ENCODE peak calls at places on chromosomes 7 and 10, in ten cellular contexts. One of them, this sample, is unnamed.

GRCh38 chr7:149773446-149774236 is at the start of gene ZNF467:
- DNase-seq in right atrium auricular region: peak; percentile 64
- DNase-seq in transverse colon: peak; percentile 70
- DNase-seq in heart right ventricle: peak; percentile 83
- DNase-seq in IMR-90: no peak
- DNase-seq in right cardiac atrium: peak; percentile 92
- DNase-seq in neural progenitor cell: peak; percentile 52
- DNase-seq in dorsolateral prefrontal cortex: no peak
- DNase-seq in cardiac muscle cell: peak; percentile 87
- DNase-seq in ovary: peak; percentile 85
- DNase-seq in this sample: no peak

GRCh38 chr7:77349141-77349540 is 67.0 kb downstream of the GSAP start:
- DNase-seq in ovary: no peak
- DNase-seq in neural progenitor cell: no peak
- DNase-seq in transverse colon: no peak
- DNase-seq in IMR-90: peak; percentile 46
- DNase-seq in heart right ventricle: no peak
- DNase-seq in dorsolateral prefrontal cortex: no peak
- DNase-seq in right atrium auricular region: no peak
- DNase-seq in right cardiac atrium: no peak
- DNase-seq in cardiac muscle cell: peak; percentile 60
- DNase-seq in this sample: no peak

GRCh38 chr7:30929686-30930085 is 18.0 kb downstream of the AQP1 start:
- DNase-seq in heart right ventricle: no peak
- DNase-seq in dorsolateral prefrontal cortex: no peak
- DNase-seq in cardiac muscle cell: no peak
- DNase-seq in right cardiac atrium: no peak
- DNase-seq in neural progenitor cell: no peak
- DNase-seq in IMR-90: no peak
- DNase-seq in right atrium auricular region: no peak
- DNase-seq in transverse colon: no peak
- DNase-seq in ovary: peak; percentile 20
- DNase-seq in this sample: no peak

GRCh38 chr10:13526952-13527863 is 1.6 kb downstream of the BEND7 start:
- DNase-seq in IMR-90: peak; percentile 72
- DNase-seq in right atrium auricular region: no peak
- DNase-seq in cardiac muscle cell: peak; percentile 49
- DNase-seq in dorsolateral prefrontal cortex: no peak
- DNase-seq in transverse colon: no peak
- DNase-seq in neural progenitor cell: peak; percentile 9
- DNase-seq in ovary: no peak
- DNase-seq in heart right ventricle: no peak
- DNase-seq in right cardiac atrium: no peak
- DNase-seq in this sample: no peak

GRCh38 chr7:22267989-22268615 is 88.9 kb downstream of the RAPGEF5 start:
- DNase-seq in transverse colon: no peak
- DNase-seq in IMR-90: no peak
- DNase-seq in right cardiac atrium: no peak
- DNase-seq in right atrium auricular region: no peak
- DNase-seq in heart right ventricle: no peak
- DNase-seq in dorsolateral prefrontal cortex: no peak
- DNase-seq in ovary: no peak
- DNase-seq in neural progenitor cell: no peak
- DNase-seq in cardiac muscle cell: no peak
- DNase-seq in this sample: no peak

GRCh38 chr10:129386415-129387257 is 80.4 kb upstream of the MGMT start:
- DNase-seq in ovary: no peak
- DNase-seq in IMR-90: no peak
- DNase-seq in cardiac muscle cell: no peak
- DNase-seq in transverse colon: no peak
- DNase-seq in neural progenitor cell: no peak
- DNase-seq in right atrium auricular region: no peak
- DNase-seq in dorsolateral prefrontal cortex: no peak
- DNase-seq in right cardiac atrium: no peak
- DNase-seq in heart right ventricle: no peak
- DNase-seq in this sample: no peak

GRCh38 chr7:6637544-6638229 is 569 bp downstream of the ZNF316 start:
- DNase-seq in transverse colon: peak; percentile 41
- DNase-seq in heart right ventricle: no peak
- DNase-seq in right cardiac atrium: no peak
- DNase-seq in neural progenitor cell: peak; percentile 66
- DNase-seq in right atrium auricular region: no peak
- DNase-seq in ovary: peak; percentile 54
- DNase-seq in cardiac muscle cell: peak; percentile 24
- DNase-seq in dorsolateral prefrontal cortex: no peak
- DNase-seq in IMR-90: peak; percentile 8
- DNase-seq in this sample: no peak

GRCh38 chr7:4841836-4842235 is 20.0 kb downstream of the PAPOLB start:
- DNase-seq in ovary: no peak
- DNase-seq in cardiac muscle cell: no peak
- DNase-seq in transverse colon: no peak
- DNase-seq in right atrium auricular region: no peak
- DNase-seq in IMR-90: no peak
- DNase-seq in right cardiac atrium: no peak
- DNase-seq in neural progenitor cell: no peak
- DNase-seq in dorsolateral prefrontal cortex: no peak
- DNase-seq in heart right ventricle: no peak
- DNase-seq in this sample: no peak

GRCh38 chr10:57031346-57031745 is 670.3 kb upstream of the ZWINT start:
- DNase-seq in ovary: no peak
- DNase-seq in dorsolateral prefrontal cortex: no peak
- DNase-seq in heart right ventricle: no peak
- DNase-seq in transverse colon: no peak
- DNase-seq in cardiac muscle cell: no peak
- DNase-seq in right cardiac atrium: no peak
- DNase-seq in right atrium auricular region: no peak
- DNase-seq in IMR-90: no peak
- DNase-seq in neural progenitor cell: no peak
- DNase-seq in this sample: no peak

GRCh38 chr10:104316321-104317099 is 21.8 kb downstream of the ITPRIP start:
- DNase-seq in transverse colon: no peak
- DNase-seq in cardiac muscle cell: no peak
- DNase-seq in right atrium auricular region: no peak
- DNase-seq in IMR-90: no peak
- DNase-seq in right cardiac atrium: no peak
- DNase-seq in heart right ventricle: no peak
- DNase-seq in ovary: no peak
- DNase-seq in dorsolateral prefrontal cortex: no peak
- DNase-seq in neural progenitor cell: peak; percentile 39
- DNase-seq in this sample: no peak

GRCh38 chr10:104321226-104321625 is 17.0 kb downstream of the ITPRIP start:
- DNase-seq in dorsolateral prefrontal cortex: no peak
- DNase-seq in ovary: no peak
- DNase-seq in cardiac muscle cell: no peak
- DNase-seq in heart right ventricle: no peak
- DNase-seq in neural progenitor cell: no peak
- DNase-seq in right atrium auricular region: no peak
- DNase-seq in transverse colon: no peak
- DNase-seq in IMR-90: no peak
- DNase-seq in right cardiac atrium: peak; percentile 70
- DNase-seq in this sample: no peak

GRCh38 chr10:104317195-104318095 is 20.8 kb downstream of the ITPRIP start:
- DNase-seq in IMR-90: peak; percentile 81
- DNase-seq in transverse colon: no peak
- DNase-seq in neural progenitor cell: no peak
- DNase-seq in right cardiac atrium: peak; percentile 49
- DNase-seq in heart right ventricle: no peak
- DNase-seq in cardiac muscle cell: peak; percentile 73
- DNase-seq in ovary: no peak
- DNase-seq in right atrium auricular region: no peak
- DNase-seq in dorsolateral prefrontal cortex: no peak
- DNase-seq in this sample: no peak

GRCh38 chr10:104318096-104318725 is 20.1 kb downstream of the ITPRIP start:
- DNase-seq in neural progenitor cell: no peak
- DNase-seq in transverse colon: no peak
- DNase-seq in IMR-90: no peak
- DNase-seq in heart right ventricle: no peak
- DNase-seq in right atrium auricular region: no peak
- DNase-seq in cardiac muscle cell: no peak
- DNase-seq in right cardiac atrium: peak; percentile 54
- DNase-seq in ovary: no peak
- DNase-seq in dorsolateral prefrontal cortex: no peak
- DNase-seq in this sample: no peak

GRCh38 chr10:104318810-104319684 is 19.2 kb downstream of the ITPRIP start:
- DNase-seq in IMR-90: peak; percentile 73
- DNase-seq in right cardiac atrium: peak; percentile 50
- DNase-seq in ovary: peak; percentile 85
- DNase-seq in cardiac muscle cell: peak; percentile 55
- DNase-seq in heart right ventricle: no peak
- DNase-seq in transverse colon: no peak
- DNase-seq in neural progenitor cell: no peak
- DNase-seq in dorsolateral prefrontal cortex: no peak
- DNase-seq in right atrium auricular region: no peak
- DNase-seq in this sample: no peak
- H3K27ac ChIP-seq in IMR-90: peak overlapping the region; percentile 15
- H3K27ac ChIP-seq in right cardiac atrium: peak overlapping the region; percentile 73
- H3K27ac ChIP-seq in ovary: peak overlapping the region; percentile 16
- H3K27ac ChIP-seq in cardiac muscle cell: no peak overlapping the region
- H3K27ac ChIP-seq in heart right ventricle: peak overlapping the region; percentile 100
- H3K27ac ChIP-seq in transverse colon: no peak overlapping the region
- H3K27ac ChIP-seq in neural progenitor cell: no peak overlapping the region
- H3K27ac ChIP-seq in dorsolateral prefrontal cortex: no peak overlapping the region
- H3K27ac ChIP-seq in right atrium auricular region: peak overlapping the region; percentile 100
- H3K27ac ChIP-seq in this sample: no peak overlapping the region

GRCh38 chr7:231030-231857 is 38.9 kb downstream of the FAM20C start:
- DNase-seq in dorsolateral prefrontal cortex: no peak
- DNase-seq in IMR-90: no peak
- DNase-seq in ovary: no peak
- DNase-seq in cardiac muscle cell: no peak
- DNase-seq in right cardiac atrium: peak; percentile 59
- DNase-seq in heart right ventricle: no peak
- DNase-seq in right atrium auricular region: no peak
- DNase-seq in transverse colon: no peak
- DNase-seq in neural progenitor cell: no peak
- DNase-seq in this sample: no peak

GRCh38 chr7:231858-232246 is 39.5 kb downstream of the FAM20C start:
- DNase-seq in ovary: no peak
- DNase-seq in right cardiac atrium: no peak
- DNase-seq in neural progenitor cell: no peak
- DNase-seq in dorsolateral prefrontal cortex: no peak
- DNase-seq in cardiac muscle cell: no peak
- DNase-seq in IMR-90: no peak
- DNase-seq in transverse colon: no peak
- DNase-seq in heart right ventricle: no peak
- DNase-seq in right atrium auricular region: no peak
- DNase-seq in this sample: no peak

GRCh38 chr7:229184-229964 is 37.0 kb downstream of the FAM20C start:
- DNase-seq in heart right ventricle: peak; percentile 55
- DNase-seq in dorsolateral prefrontal cortex: peak; percentile 79
- DNase-seq in IMR-90: peak; percentile 97
- DNase-seq in cardiac muscle cell: peak; percentile 97
- DNase-seq in transverse colon: peak; percentile 67
- DNase-seq in ovary: peak; percentile 92
- DNase-seq in neural progenitor cell: no peak
- DNase-seq in right atrium auricular region: peak; percentile 93
- DNase-seq in right cardiac atrium: peak; percentile 93
- DNase-seq in this sample: no peak

GRCh38 chr7:228610-229009 is 36.2 kb downstream of the FAM20C start:
- DNase-seq in transverse colon: no peak
- DNase-seq in cardiac muscle cell: no peak
- DNase-seq in ovary: no peak
- DNase-seq in right atrium auricular region: no peak
- DNase-seq in heart right ventricle: no peak
- DNase-seq in right cardiac atrium: no peak
- DNase-seq in dorsolateral prefrontal cortex: no peak
- DNase-seq in neural progenitor cell: no peak
- DNase-seq in IMR-90: no peak
- DNase-seq in this sample: no peak

GRCh38 chr7:230274-230673 is 37.9 kb downstream of the FAM20C start:
- DNase-seq in right atrium auricular region: no peak
- DNase-seq in dorsolateral prefrontal cortex: no peak
- DNase-seq in ovary: no peak
- DNase-seq in cardiac muscle cell: no peak
- DNase-seq in IMR-90: no peak
- DNase-seq in heart right ventricle: no peak
- DNase-seq in transverse colon: no peak
- DNase-seq in neural progenitor cell: no peak
- DNase-seq in right cardiac atrium: no peak
- DNase-seq in this sample: no peak
- H3K27ac ChIP-seq in right atrium auricular region: peak overlapping the region; percentile 74
- H3K27ac ChIP-seq in dorsolateral prefrontal cortex: no peak overlapping the region
- H3K27ac ChIP-seq in ovary: peak overlapping the region; percentile 67
- H3K27ac ChIP-seq in cardiac muscle cell: no peak overlapping the region
- H3K27ac ChIP-seq in IMR-90: peak overlapping the region; percentile 79
- H3K27ac ChIP-seq in heart right ventricle: peak overlapping the region; percentile 7
- H3K27ac ChIP-seq in transverse colon: peak overlapping the region; percentile 85
- H3K27ac ChIP-seq in neural progenitor cell: no peak overlapping the region
- H3K27ac ChIP-seq in right cardiac atrium: no peak overlapping the region
- H3K27ac ChIP-seq in this sample: no peak overlapping the region

GRCh38 chr7:2689951-2690705 is 2.1 kb downstream of the AMZ1 start:
- DNase-seq in ovary: no peak
- DNase-seq in right atrium auricular region: no peak
- DNase-seq in right cardiac atrium: peak; percentile 20
- DNase-seq in transverse colon: no peak
- DNase-seq in heart right ventricle: no peak
- DNase-seq in cardiac muscle cell: peak; percentile 63
- DNase-seq in dorsolateral prefrontal cortex: no peak
- DNase-seq in neural progenitor cell: no peak
- DNase-seq in IMR-90: peak; percentile 53
- DNase-seq in this sample: no peak
- H3K27ac ChIP-seq in ovary: no peak overlapping the region
- H3K27ac ChIP-seq in right atrium auricular region: no peak overlapping the region
- H3K27ac ChIP-seq in right cardiac atrium: no peak overlapping the region
- H3K27ac ChIP-seq in transverse colon: no peak overlapping the region
- H3K27ac ChIP-seq in heart right ventricle: no peak overlapping the region
- H3K27ac ChIP-seq in cardiac muscle cell: no peak overlapping the region
- H3K27ac ChIP-seq in dorsolateral prefrontal cortex: no peak overlapping the region
- H3K27ac ChIP-seq in neural progenitor cell: no peak overlapping the region
- H3K27ac ChIP-seq in IMR-90: no peak overlapping the region
- H3K27ac ChIP-seq in this sample: no peak overlapping the region

GRCh38 chr7:141549582-141549981 is 1.6 kb upstream of the AGK start:
- DNase-seq in neural progenitor cell: no peak
- DNase-seq in right cardiac atrium: no peak
- DNase-seq in cardiac muscle cell: no peak
- DNase-seq in dorsolateral prefrontal cortex: no peak
- DNase-seq in right atrium auricular region: no peak
- DNase-seq in ovary: no peak
- DNase-seq in IMR-90: no peak
- DNase-seq in heart right ventricle: no peak
- DNase-seq in transverse colon: no peak
- DNase-seq in this sample: no peak

GRCh38 chr7:141544831-141545230 is 6.4 kb upstream of the AGK start:
- DNase-seq in dorsolateral prefrontal cortex: no peak
- DNase-seq in transverse colon: no peak
- DNase-seq in right atrium auricular region: no peak
- DNase-seq in ovary: no peak
- DNase-seq in cardiac muscle cell: no peak
- DNase-seq in right cardiac atrium: no peak
- DNase-seq in IMR-90: no peak
- DNase-seq in heart right ventricle: no peak
- DNase-seq in neural progenitor cell: peak; percentile 31
- DNase-seq in this sample: no peak

GRCh38 chr7:141551773-141552162 is 558 bp downstream of the AGK start:
- DNase-seq in right cardiac atrium: no peak
- DNase-seq in neural progenitor cell: peak; percentile 22
- DNase-seq in IMR-90: no peak
- DNase-seq in heart right ventricle: no peak
- DNase-seq in cardiac muscle cell: peak; percentile 10
- DNase-seq in ovary: no peak
- DNase-seq in transverse colon: no peak
- DNase-seq in right atrium auricular region: no peak
- DNase-seq in dorsolateral prefrontal cortex: no peak
- DNase-seq in this sample: no peak

GRCh38 chr7:141551080-141551772 is at the start of gene AGK:
- DNase-seq in cardiac muscle cell: peak; percentile 86
- DNase-seq in dorsolateral prefrontal cortex: peak; percentile 54
- DNase-seq in transverse colon: peak; percentile 69
- DNase-seq in heart right ventricle: peak; percentile 78
- DNase-seq in right cardiac atrium: peak; percentile 86
- DNase-seq in IMR-90: peak; percentile 75
- DNase-seq in ovary: peak; percentile 84
- DNase-seq in right atrium auricular region: no peak
- DNase-seq in neural progenitor cell: peak; percentile 87
- DNase-seq in this sample: peak; percentile 68

GRCh38 chr7:141550694-141551079 is 523 bp upstream of the AGK start:
- DNase-seq in dorsolateral prefrontal cortex: no peak
- DNase-seq in ovary: no peak
- DNase-seq in neural progenitor cell: peak; percentile 26
- DNase-seq in transverse colon: no peak
- DNase-seq in cardiac muscle cell: no peak
- DNase-seq in heart right ventricle: peak; percentile 21
- DNase-seq in right cardiac atrium: peak; percentile 50
- DNase-seq in right atrium auricular region: no peak
- DNase-seq in IMR-90: no peak
- DNase-seq in this sample: no peak
- H3K27ac ChIP-seq in dorsolateral prefrontal cortex: no peak overlapping the region
- H3K27ac ChIP-seq in ovary: peak overlapping the region; percentile 60
- H3K27ac ChIP-seq in neural progenitor cell: no peak overlapping the region
- H3K27ac ChIP-seq in transverse colon: peak overlapping the region; percentile 82
- H3K27ac ChIP-seq in cardiac muscle cell: peak overlapping the region; percentile 32
- H3K27ac ChIP-seq in heart right ventricle: peak overlapping the region; percentile 86
- H3K27ac ChIP-seq in right cardiac atrium: peak overlapping the region; percentile 43
- H3K27ac ChIP-seq in right atrium auricular region: peak overlapping the region; percentile 79
- H3K27ac ChIP-seq in IMR-90: peak overlapping the region; percentile 37
- H3K27ac ChIP-seq in this sample: peak overlapping the region; percentile 73

This sample was measured in substantia nigra.